ENCODE peak calls at places on chromosomes 12 and 14, in eight cellular contexts. B, K, O, V, X, I, G and U are unnamed samples.
A peak's percentile ranks its signal among the peaks of the same experiment; 100 is the strongest.

GRCh38 chr14:34035177-34035933 is 84.5 kb upstream of the EGLN3 start:
- DNase-seq in B (no peak), X (no peak), O (peak; percentile 39), K (no peak), G (no peak), V (no peak), I (peak; percentile 80), U (no peak)

GRCh38 chr12:51924551-51925399 is 17.5 kb downstream of the ACVRL1 start:
- DNase-seq in B (no peak), I (no peak), O (no peak), X (no peak), V (no peak), K (no peak), G (no peak), U (no peak)

GRCh38 chr12:9391751-9392240 is 183.6 kb upstream of the PZP start:
- DNase-seq in B (peak; percentile 26), V (no peak), K (no peak), G (peak; percentile 20), O (no peak), I (no peak), X (no peak), U (no peak)

GRCh38 chr14:78921856-78922255 is 751.7 kb downstream of the NRXN3 start:
- DNase-seq in V (peak; percentile 82), O (peak; percentile 33), B (no peak), K (peak; percentile 17), I (no peak), X (no peak), G (no peak), U (no peak)

GRCh38 chr14:22849212-22849819 is 12.9 kb downstream of the MMP14 start:
- DNase-seq in B (peak; percentile 70), K (no peak), I (no peak), O (peak; percentile 92), X (peak; percentile 63), V (no peak), G (no peak), U (no peak)

GRCh38 chr12:114400925-114401324 is 5.0 kb downstream of the TBX5 start:
- DNase-seq in X (no peak), B (peak; percentile 74), I (no peak), G (peak; percentile 48), K (peak; percentile 67), O (peak; percentile 80), V (no peak), U (no peak)

GRCh38 chr12:62793256-62794217 is 141.4 kb downstream of the PPM1H start:
- DNase-seq in G (peak; percentile 82), X (peak; percentile 81), I (peak; percentile 71), O (peak; percentile 93), K (peak; percentile 94), V (peak; percentile 90), B (peak; percentile 66), U (no peak)

GRCh38 chr12:101414533-101415119 is 7.1 kb upstream of the ARL1 start:
- DNase-seq in K (peak; percentile 29), I (peak; percentile 66), B (peak; percentile 43), O (peak; percentile 72), V (peak; percentile 72), G (peak; percentile 70), X (no peak), U (no peak)

GRCh38 chr12:75194250-75194649 is 15.4 kb downstream of the KCNC2 start:
- DNase-seq in O (no peak), V (no peak), G (no peak), X (no peak), I (no peak), K (no peak), B (no peak), U (no peak)

GRCh38 chr12:75196408-75196807 is 13.2 kb downstream of the KCNC2 start:
- DNase-seq in K (no peak), G (no peak), B (no peak), O (no peak), I (no peak), V (no peak), X (no peak), U (no peak)

DNA sequence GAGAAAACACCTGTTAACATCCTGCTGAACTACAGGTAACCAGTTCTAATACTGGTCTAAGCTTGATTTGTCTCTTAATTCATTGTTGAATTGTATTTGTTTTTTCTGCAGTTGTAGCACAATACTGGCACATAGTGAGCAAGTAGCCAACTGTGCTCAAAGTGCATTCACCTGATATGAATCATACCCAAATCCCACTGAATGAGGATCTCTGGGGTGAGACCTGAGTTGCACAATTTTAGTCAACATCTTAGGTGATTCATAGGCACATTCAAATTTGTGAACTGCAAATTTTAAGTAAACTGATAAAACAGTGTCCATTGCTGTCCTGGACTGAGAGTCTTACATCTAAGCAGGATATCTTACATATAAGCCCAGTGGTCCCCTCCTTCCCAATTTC is 12.8 kb downstream of the KCNC2 start:
- DNase-seq in V (no peak), K (no peak), B (no peak), O (no peak), X (no peak), G (no peak), I (no peak), U (no peak)
- H3K4me3 ChIP-seq in V (no peak overlapping the region), K (no peak overlapping the region), B (no peak overlapping the region), O (no peak overlapping the region), X (no peak overlapping the region), G (no peak overlapping the region), I (no peak overlapping the region), U (no peak overlapping the region)

GRCh38 chr12:91210144-91210543 is 27.5 kb upstream of the DCN start:
- DNase-seq in K (no peak), B (no peak), O (peak; percentile 14), I (no peak), G (no peak), X (no peak), V (no peak), U (no peak)

GRCh38 chr12:91203610-91204009 is 21.0 kb upstream of the DCN start:
- DNase-seq in I (no peak), B (no peak), X (no peak), O (no peak), K (no peak), G (peak; percentile 17), V (no peak), U (no peak)

GRCh38 chr12:91204416-91204815 is 21.8 kb upstream of the DCN start:
- DNase-seq in O (no peak), G (no peak), K (no peak), I (no peak), V (no peak), X (no peak), B (no peak), U (no peak)

GRCh38 chr12:91202390-91202789 is 19.8 kb upstream of the DCN start:
- DNase-seq in X (no peak), B (no peak), O (no peak), V (no peak), K (no peak), I (no peak), G (no peak), U (no peak)

DNA sequence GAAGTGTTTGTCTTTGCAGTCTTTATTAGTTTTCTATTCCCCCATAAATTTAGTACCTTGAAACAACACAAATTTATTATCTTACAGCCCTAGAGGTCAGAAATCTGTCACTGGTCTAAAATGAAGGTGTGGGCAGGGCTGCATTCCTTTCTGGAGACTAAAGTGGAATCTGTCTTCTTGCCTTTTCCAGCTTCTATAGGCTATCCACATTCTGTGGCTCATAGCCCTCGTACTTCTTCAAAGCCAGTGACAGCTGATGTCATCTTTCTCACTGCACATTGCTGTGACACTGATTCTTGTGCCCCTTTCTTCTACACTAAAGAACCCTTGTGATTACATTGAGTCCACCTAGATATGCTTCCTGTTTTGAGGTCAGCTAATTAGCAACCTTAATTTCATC is 23.2 kb upstream of the DCN start:
- DNase-seq in V (no peak), G (no peak), O (no peak), B (no peak), K (no peak), X (no peak), I (no peak), U (no peak)
- H3K4me3 ChIP-seq in V (no peak overlapping the region), G (no peak overlapping the region), O (no peak overlapping the region), B (no peak overlapping the region), K (no peak overlapping the region), X (no peak overlapping the region), I (no peak overlapping the region), U (no peak overlapping the region)

GRCh38 chr12:112590281-112590680 is 171.5 kb downstream of the PTPN11 start:
- DNase-seq in I (no peak), B (peak; percentile 62), G (no peak), X (no peak), K (no peak), O (no peak), V (no peak), U (no peak)

GRCh38 chr12:112586148-112586783 is 167.5 kb downstream of the PTPN11 start:
- DNase-seq in V (no peak), X (no peak), G (no peak), K (no peak), B (no peak), O (no peak), I (no peak), U (no peak)

GRCh38 chr12:112589275-112589674 is 170.5 kb downstream of the PTPN11 start:
- DNase-seq in X (no peak), B (no peak), K (no peak), I (no peak), V (no peak), O (no peak), G (no peak), U (no peak)

DNA sequence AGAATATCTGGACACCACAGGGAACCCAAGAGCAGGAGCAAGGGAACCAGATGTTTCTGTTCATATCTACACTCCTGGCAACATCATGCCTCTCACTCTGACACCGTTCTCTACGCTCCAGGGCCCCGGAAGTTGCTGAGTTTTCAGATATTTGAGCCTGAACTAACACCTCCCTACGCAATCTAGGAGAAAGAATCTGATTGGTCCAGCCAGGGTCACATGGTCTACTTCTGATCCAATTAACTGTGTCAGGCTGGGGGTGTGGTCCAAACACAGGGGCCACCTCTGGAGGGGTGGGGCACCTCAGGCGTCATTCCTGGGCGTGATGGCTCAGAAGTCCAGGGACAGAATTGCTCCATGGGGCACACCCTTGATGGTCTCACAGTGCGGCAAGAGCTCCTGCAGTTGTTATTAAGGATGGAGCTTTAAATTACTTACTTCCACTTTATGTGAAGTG is 165.5 kb downstream of the PTPN11 start:
- DNase-seq in O (no peak), G (peak; percentile 18), V (no peak), K (no peak), I (peak; percentile 6), B (peak; percentile 85), X (no peak), U (no peak)
- H3K4me3 ChIP-seq in O (no peak overlapping the region), G (no peak overlapping the region), V (no peak overlapping the region), K (no peak overlapping the region), I (no peak overlapping the region), B (no peak overlapping the region), X (no peak overlapping the region), U (no peak overlapping the region)

GRCh38 chr14:95695051-95695450 is 8.8 kb downstream of the TCL1B start:
- DNase-seq in O (no peak), V (no peak), X (no peak), B (no peak), G (no peak), K (no peak), I (no peak), U (no peak)

GRCh38 chr14:95695913-95696312 is 9.7 kb downstream of the TCL1B start:
- DNase-seq in X (no peak), B (no peak), O (no peak), I (no peak), V (no peak), G (no peak), K (no peak), U (no peak)

GRCh38 chr14:95697764-95698163 is 11.5 kb downstream of the TCL1B start:
- DNase-seq in I (no peak), B (no peak), K (no peak), G (no peak), O (no peak), V (no peak), X (no peak), U (peak; percentile 43)

GRCh38 chr14:95698287-95698686 is 12.1 kb downstream of the TCL1B start:
- DNase-seq in I (no peak), V (no peak), O (no peak), G (no peak), X (no peak), K (no peak), B (no peak), U (no peak)

DNA sequence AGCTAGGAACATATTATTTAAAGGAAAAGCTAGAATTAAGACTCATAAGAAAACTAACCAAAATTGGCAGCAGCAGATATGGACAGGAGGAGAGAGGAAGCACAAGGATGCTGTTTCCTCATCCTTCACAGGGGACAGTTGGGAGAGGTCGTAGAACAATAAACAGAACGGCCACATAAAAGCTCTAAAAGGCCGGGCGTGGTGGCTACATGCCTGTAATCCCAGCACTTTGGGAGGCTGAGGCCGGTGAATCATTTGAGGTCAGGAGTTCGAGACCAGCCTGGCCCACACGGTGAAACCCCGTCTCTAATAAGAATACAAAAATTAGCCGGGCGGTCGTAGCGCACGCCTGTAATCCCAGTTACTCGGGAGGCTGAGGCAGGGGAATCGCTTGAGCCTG is 10.5 kb downstream of the TCL1B start:
- DNase-seq in O (no peak), G (no peak), X (no peak), K (no peak), I (no peak), V (peak; percentile 22), B (no peak), U (no peak)
- H3K4me3 ChIP-seq in O (no peak overlapping the region), G (no peak overlapping the region), X (no peak overlapping the region), K (no peak overlapping the region), I (no peak overlapping the region), V (no peak overlapping the region), B (no peak overlapping the region), U (no peak overlapping the region)